ENCODE peak calls at places on chromosomes 13 and 19, in five cellular contexts. H is PC-3, C is K562, M is mammary epithelial cell, A is endothelial cell of umbilical vein. O is an unnamed sample.

GRCh38 chr13:41942462-41943094 is 18.3 kb downstream of the VWA8 start:
- DNase-seq in C (no peak), M (peak), H (peak), A (peak), O (no peak)

GRCh38 chr19:16258440-16258903 is 60.8 kb downstream of the AP1M1 start:
- DNase-seq in H (no peak), A (peak), C (peak), M (no peak), O (no peak)

GRCh38 chr19:43354305-43354627 is 780 bp downstream of the CD177 start:
- DNase-seq in C (no peak), A (no peak), M (no peak), H (no peak), O (no peak)

GRCh38 chr13:44879452-44880058 is 109.7 kb downstream of the NUFIP1 start:
- DNase-seq in C (no peak), A (peak), H (peak), M (peak), O (no peak)

GRCh38 chr13:102295316-102296048 is 106.4 kb downstream of the FGF14 start:
- DNase-seq in A (no peak), H (no peak), M (no peak), C (no peak), O (no peak)

GRCh38 chr19:7226749-7227148 is 67.5 kb downstream of the INSR start:
- DNase-seq in C (no peak), H (no peak), M (no peak), A (no peak), O (no peak)

GRCh38 chr13:42355118-42355840 is 83.3 kb downstream of the AKAP11 start:
- DNase-seq in C (no peak), H (no peak), A (no peak), M (no peak), O (peak)

GRCh38 chr13:113919761-113920160 is 54.1 kb downstream of the C13orf46 start:
- DNase-seq in H (no peak), A (no peak), M (no peak), C (no peak), O (no peak)

GRCh38 chr13:45966715-45967114 is 85.8 kb downstream of the ZC3H13 start:
- DNase-seq in H (no peak), A (no peak), M (no peak), C (no peak), O (no peak)

GRCh38 chr13:51666316-51666715 is 82.1 kb downstream of the WDFY2 start:
- DNase-seq in M (no peak), C (no peak), H (peak), A (no peak), O (no peak)

GRCh38 chr19:708154-709141 is at the start of gene PALM:
- DNase-seq in A (no peak), M (no peak), H (peak), C (peak), O (no peak)

GRCh38 chr19:711224-711623 is 2.5 kb downstream of the PALM start:
- DNase-seq in M (no peak), H (no peak), C (no peak), A (no peak), O (no peak)

GRCh38 chr19:709965-710714 is 1.4 kb downstream of the PALM start:
- DNase-seq in M (no peak), A (no peak), C (no peak), H (no peak), O (no peak)

GRCh38 chr19:710767-711166 is 2.0 kb downstream of the PALM start:
- DNase-seq in C (no peak), A (no peak), M (no peak), H (no peak), O (no peak)

GRCh38 chr19:709196-709964 is 645 bp downstream of the PALM start:
- DNase-seq in A (no peak), H (no peak), C (no peak), M (no peak), O (no peak)
- TF ChIP-seq EZH2 in A (peak), H (no peak), C (no peak), M (no peak), O (no peak)

DNA sequence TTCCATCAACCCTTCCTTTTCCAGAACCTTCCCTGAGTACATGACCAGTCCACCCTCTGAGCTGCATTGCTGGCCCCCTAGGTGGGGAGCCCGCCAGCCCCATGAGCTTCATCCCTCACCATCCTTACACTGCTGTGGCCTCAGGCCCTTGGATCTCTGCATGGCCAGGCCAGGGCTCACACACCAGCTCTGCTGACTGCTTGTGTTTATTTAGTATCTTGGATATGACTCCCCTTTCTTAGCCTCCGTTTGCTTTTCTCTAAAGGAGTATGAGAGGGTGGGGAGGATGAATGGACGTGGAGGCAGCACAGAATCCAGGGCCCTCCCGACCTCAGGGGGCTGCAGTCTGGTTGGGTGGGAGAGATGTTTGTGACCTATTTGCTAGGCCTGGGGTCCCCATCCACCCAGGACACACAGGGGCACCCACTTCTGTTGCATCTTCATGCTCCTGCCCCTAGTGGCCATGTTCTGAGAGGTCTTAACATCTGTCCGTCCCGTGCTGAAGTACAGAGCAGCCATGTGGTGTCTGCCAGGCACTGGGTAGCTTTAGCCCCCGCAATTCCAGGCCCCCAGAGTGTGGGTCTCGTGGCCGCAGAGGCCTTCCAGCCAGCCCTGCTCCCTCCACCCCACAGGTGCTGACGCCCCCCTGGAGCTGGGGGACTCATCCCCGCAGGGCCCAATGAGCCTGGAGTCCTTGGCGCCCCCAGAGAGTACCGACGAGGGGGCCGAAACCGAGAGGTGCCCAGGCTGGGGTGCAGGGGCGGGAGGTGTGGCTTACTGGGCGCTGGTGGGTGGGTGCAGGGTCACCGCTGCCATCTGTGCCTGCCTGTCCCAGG is 13.0 kb downstream of the ARHGEF1 start:
- DNase-seq in H (no peak), M (no peak), A (no peak), C (no peak), O (no peak)
- TF ChIP-seq CTCF in H (peak), M (no peak), A (peak), C (peak), O (peak)

DNA sequence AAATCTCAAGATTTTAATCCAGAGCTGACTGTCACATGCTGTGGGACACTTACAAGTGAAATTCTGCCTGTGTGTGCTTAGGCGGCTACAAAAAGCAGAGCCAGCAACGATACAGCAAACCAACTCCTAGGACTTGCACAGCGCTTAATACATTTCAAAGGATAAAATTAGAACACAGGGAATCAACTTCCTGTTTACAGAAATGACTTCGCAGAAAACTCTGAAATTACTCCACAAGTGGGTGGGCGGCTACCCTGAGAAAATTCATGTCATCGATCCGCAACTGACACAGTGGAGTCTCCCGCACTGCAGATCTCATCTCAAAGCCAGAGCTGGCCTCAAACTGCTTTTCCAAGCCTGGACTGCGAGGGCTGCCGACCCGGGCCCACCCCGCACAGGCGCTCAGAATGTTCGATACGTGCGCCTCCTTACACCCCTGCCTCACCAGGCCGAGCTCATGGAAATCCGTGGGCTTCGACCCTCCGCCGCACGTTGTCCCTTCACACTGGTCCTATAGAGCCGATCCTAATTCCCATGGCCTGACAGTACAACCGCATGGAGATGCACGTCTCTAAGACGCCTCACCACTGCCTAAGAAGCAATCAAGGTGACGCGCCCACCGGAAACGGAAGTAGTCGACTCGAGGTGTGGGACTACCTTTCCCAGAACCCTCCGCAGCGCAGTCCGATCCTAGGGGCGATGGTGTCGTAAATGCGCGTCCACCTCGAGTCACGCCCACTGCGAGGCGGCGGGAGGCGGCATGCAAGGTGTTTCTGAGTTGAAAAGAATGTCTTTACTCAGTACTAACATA is at the start of gene ZNF229:
- DNase-seq in H (peak), C (peak), M (peak), A (peak), O (no peak)
- TF ChIP-seq EZH2 in H (no peak), C (no peak), M (no peak), A (no peak), O (no peak)

GRCh38 chr19:17540174-17540573 is 15.3 kb upstream of the COLGALT1 start:
- DNase-seq in A (no peak), M (no peak), H (no peak), C (no peak), O (no peak)

GRCh38 chr19:17541184-17541759 is 14.2 kb upstream of the COLGALT1 start:
- DNase-seq in H (no peak), A (no peak), C (no peak), M (no peak), O (no peak)

GRCh38 chr19:17536957-17537356 is 18.5 kb upstream of the COLGALT1 start:
- DNase-seq in H (no peak), A (no peak), M (no peak), C (no peak), O (no peak)

GRCh38 chr19:17539288-17540117 is 15.9 kb upstream of the COLGALT1 start:
- DNase-seq in H (peak), A (peak), C (peak), M (peak), O (peak)

GRCh38 chr19:17538684-17539287 is 16.7 kb upstream of the COLGALT1 start:
- DNase-seq in A (peak), H (peak), C (no peak), M (no peak), O (no peak)
- TF ChIP-seq CTCF in A (no peak), H (no peak), C (no peak), M (no peak), O (no peak)